ENCODE peak calls at places on chromosomes 2 and 18, in eight cellular contexts. One of them, this sample, is unnamed.

GRCh38 chr2:109242654-109243331 is 113.8 kb downstream of the SH3RF3 start:
- DNase-seq in putamen: no peak
- DNase-seq in GM20000: no peak
- DNase-seq in NCI-H146: no peak
- DNase-seq in GM12865: no peak
- DNase-seq in cerebellum: no peak
- DNase-seq in left ventricle myocardium superior: peak
- DNase-seq in NCI-H1105 treated with DMSO at 0.1 percent for 48 hours: no peak
- DNase-seq in this sample: peak

GRCh38 chr2:118856330-118856977 is 9.0 kb upstream of the EN1 start:
- DNase-seq in putamen: no peak
- DNase-seq in GM20000: peak
- DNase-seq in NCI-H146: no peak
- DNase-seq in GM12865: no peak
- DNase-seq in cerebellum: no peak
- DNase-seq in left ventricle myocardium superior: no peak
- DNase-seq in NCI-H1105 treated with DMSO at 0.1 percent for 48 hours: no peak
- DNase-seq in this sample: no peak

GRCh38 chr2:165015052-165015642 is 59.8 kb upstream of the SLC38A11 start:
- DNase-seq in putamen: no peak
- DNase-seq in GM20000: peak
- DNase-seq in NCI-H146: peak
- DNase-seq in GM12865: peak
- DNase-seq in cerebellum: peak
- DNase-seq in left ventricle myocardium superior: peak
- DNase-seq in NCI-H1105 treated with DMSO at 0.1 percent for 48 hours: peak
- DNase-seq in this sample: no peak

GRCh38 chr2:83471708-83472107 is 987.4 kb downstream of the SUCLG1 start:
- DNase-seq in putamen: no peak
- DNase-seq in GM20000: no peak
- DNase-seq in NCI-H146: no peak
- DNase-seq in GM12865: no peak
- DNase-seq in cerebellum: no peak
- DNase-seq in left ventricle myocardium superior: no peak
- DNase-seq in NCI-H1105 treated with DMSO at 0.1 percent for 48 hours: peak
- DNase-seq in this sample: no peak

GRCh38 chr2:219266232-219266631 is 12.5 kb upstream of the TUBA4A start:
- DNase-seq in putamen: no peak
- DNase-seq in GM20000: no peak
- DNase-seq in NCI-H146: no peak
- DNase-seq in GM12865: no peak
- DNase-seq in cerebellum: no peak
- DNase-seq in left ventricle myocardium superior: no peak
- DNase-seq in NCI-H1105 treated with DMSO at 0.1 percent for 48 hours: no peak
- DNase-seq in this sample: no peak

GRCh38 chr18:50454379-50455005 is 79.6 kb downstream of the SKA1 start:
- DNase-seq in putamen: no peak
- DNase-seq in GM20000: no peak
- DNase-seq in NCI-H146: no peak
- DNase-seq in GM12865: no peak
- DNase-seq in cerebellum: no peak
- DNase-seq in left ventricle myocardium superior: no peak
- DNase-seq in NCI-H1105 treated with DMSO at 0.1 percent for 48 hours: no peak
- DNase-seq in this sample: no peak

GRCh38 chr2:105896765-105897163 is 152.1 kb downstream of the NCK2 start:
- DNase-seq in putamen: no peak
- DNase-seq in GM20000: no peak
- DNase-seq in NCI-H146: no peak
- DNase-seq in GM12865: no peak
- DNase-seq in cerebellum: no peak
- DNase-seq in left ventricle myocardium superior: no peak
- DNase-seq in NCI-H1105 treated with DMSO at 0.1 percent for 48 hours: no peak
- DNase-seq in this sample: no peak

GRCh38 chr18:35242426-35242825 is 1.6 kb downstream of the ZNF397 start:
- DNase-seq in putamen: no peak
- DNase-seq in GM20000: no peak
- DNase-seq in NCI-H146: no peak
- DNase-seq in GM12865: no peak
- DNase-seq in cerebellum: no peak
- DNase-seq in left ventricle myocardium superior: no peak
- DNase-seq in NCI-H1105 treated with DMSO at 0.1 percent for 48 hours: no peak
- DNase-seq in this sample: no peak

GRCh38 chr18:79439201-79440023 is 43.7 kb downstream of the NFATC1 start:
- DNase-seq in putamen: no peak
- DNase-seq in GM20000: no peak
- DNase-seq in NCI-H146: no peak
- DNase-seq in GM12865: no peak
- DNase-seq in cerebellum: no peak
- DNase-seq in left ventricle myocardium superior: no peak
- DNase-seq in NCI-H1105 treated with DMSO at 0.1 percent for 48 hours: no peak
- DNase-seq in this sample: peak

GRCh38 chr2:178873912-178874311 is 66.7 kb upstream of the TTN start:
- DNase-seq in putamen: no peak
- DNase-seq in GM20000: no peak
- DNase-seq in NCI-H146: no peak
- DNase-seq in GM12865: no peak
- DNase-seq in cerebellum: no peak
- DNase-seq in left ventricle myocardium superior: no peak
- DNase-seq in NCI-H1105 treated with DMSO at 0.1 percent for 48 hours: no peak
- DNase-seq in this sample: no peak

GRCh38 chr2:196846295-196846694 is 37.1 kb upstream of the C2orf66 start:
- DNase-seq in putamen: no peak
- DNase-seq in GM20000: no peak
- DNase-seq in NCI-H146: no peak
- DNase-seq in GM12865: no peak
- DNase-seq in cerebellum: no peak
- DNase-seq in left ventricle myocardium superior: no peak
- DNase-seq in NCI-H1105 treated with DMSO at 0.1 percent for 48 hours: no peak
- DNase-seq in this sample: no peak

GRCh38 chr2:26457241-26457666 is 20.7 kb downstream of the OTOF start:
- DNase-seq in putamen: no peak
- DNase-seq in GM20000: no peak
- DNase-seq in NCI-H146: no peak
- DNase-seq in GM12865: no peak
- DNase-seq in cerebellum: no peak
- DNase-seq in left ventricle myocardium superior: no peak
- DNase-seq in NCI-H1105 treated with DMSO at 0.1 percent for 48 hours: no peak
- DNase-seq in this sample: no peak

GRCh38 chr2:20062615-20063545 is 11.5 kb upstream of the LAPTM4A start:
- DNase-seq in putamen: no peak
- DNase-seq in GM20000: no peak
- DNase-seq in NCI-H146: no peak
- DNase-seq in GM12865: peak
- DNase-seq in cerebellum: no peak
- DNase-seq in left ventricle myocardium superior: no peak
- DNase-seq in NCI-H1105 treated with DMSO at 0.1 percent for 48 hours: no peak
- DNase-seq in this sample: no peak

GRCh38 chr2:241482126-241482525 is 26.3 kb downstream of the STK25 start:
- DNase-seq in putamen: no peak
- DNase-seq in GM20000: no peak
- DNase-seq in NCI-H146: no peak
- DNase-seq in GM12865: no peak
- DNase-seq in cerebellum: no peak
- DNase-seq in left ventricle myocardium superior: no peak
- DNase-seq in NCI-H1105 treated with DMSO at 0.1 percent for 48 hours: no peak
- DNase-seq in this sample: no peak

GRCh38 chr2:10354399-10354798 is 51.7 kb downstream of the HPCAL1 start:
- DNase-seq in putamen: no peak
- DNase-seq in GM20000: no peak
- DNase-seq in NCI-H146: no peak
- DNase-seq in GM12865: no peak
- DNase-seq in cerebellum: no peak
- DNase-seq in left ventricle myocardium superior: no peak
- DNase-seq in NCI-H1105 treated with DMSO at 0.1 percent for 48 hours: no peak
- DNase-seq in this sample: no peak

GRCh38 chr2:64854773-64855237 is 134.4 kb upstream of the SLC1A4 start:
- DNase-seq in putamen: peak
- DNase-seq in GM20000: no peak
- DNase-seq in NCI-H146: no peak
- DNase-seq in GM12865: no peak
- DNase-seq in cerebellum: no peak
- DNase-seq in left ventricle myocardium superior: no peak
- DNase-seq in NCI-H1105 treated with DMSO at 0.1 percent for 48 hours: no peak
- DNase-seq in this sample: no peak

GRCh38 chr18:12744103-12744502 is 41.3 kb downstream of the PSMG2 start:
- DNase-seq in putamen: peak
- DNase-seq in GM20000: peak
- DNase-seq in NCI-H146: peak
- DNase-seq in GM12865: peak
- DNase-seq in cerebellum: peak
- DNase-seq in left ventricle myocardium superior: no peak
- DNase-seq in NCI-H1105 treated with DMSO at 0.1 percent for 48 hours: peak
- DNase-seq in this sample: no peak

GRCh38 chr18:58847383-58848071 is 17.1 kb upstream of the ZNF532 start:
- DNase-seq in putamen: peak
- DNase-seq in GM20000: no peak
- DNase-seq in NCI-H146: no peak
- DNase-seq in GM12865: no peak
- DNase-seq in cerebellum: no peak
- DNase-seq in left ventricle myocardium superior: peak
- DNase-seq in NCI-H1105 treated with DMSO at 0.1 percent for 48 hours: no peak
- DNase-seq in this sample: no peak

GRCh38 chr2:199128476-199129214 is 329.1 kb downstream of the SATB2 start:
- DNase-seq in putamen: no peak
- DNase-seq in GM20000: no peak
- DNase-seq in NCI-H146: no peak
- DNase-seq in GM12865: no peak
- DNase-seq in cerebellum: no peak
- DNase-seq in left ventricle myocardium superior: no peak
- DNase-seq in NCI-H1105 treated with DMSO at 0.1 percent for 48 hours: no peak
- DNase-seq in this sample: no peak

GRCh38 chr18:58316943-58317342 is 272.9 kb downstream of the NEDD4L start:
- DNase-seq in putamen: no peak
- DNase-seq in GM20000: peak
- DNase-seq in NCI-H146: no peak
- DNase-seq in GM12865: peak
- DNase-seq in cerebellum: no peak
- DNase-seq in left ventricle myocardium superior: no peak
- DNase-seq in NCI-H1105 treated with DMSO at 0.1 percent for 48 hours: no peak
- DNase-seq in this sample: no peak

This sample was measured in GM04503.